ENCODE peak calls at places on chromosomes 7 and 10, in eight cellular contexts. One of them, this sample, is unnamed.

GRCh38 chr7:74725840-74726239 is 48.0 kb upstream of the NCF1 start:
- DNase-seq in SK-N-SH: no peak
- DNase-seq in AG04450: no peak
- DNase-seq in hepatocyte: no peak
- DNase-seq in cardiac muscle cell: no peak
- DNase-seq in fibroblast of mammary gland: no peak
- DNase-seq in PC-3: no peak
- DNase-seq in body of pancreas: no peak
- DNase-seq in this sample: no peak

GRCh38 chr7:33262476-33262875 is 133.1 kb downstream of the BBS9 start:
- DNase-seq in SK-N-SH: no peak
- DNase-seq in AG04450: no peak
- DNase-seq in hepatocyte: no peak
- DNase-seq in cardiac muscle cell: no peak
- DNase-seq in fibroblast of mammary gland: peak
- DNase-seq in PC-3: no peak
- DNase-seq in body of pancreas: no peak
- DNase-seq in this sample: no peak

GRCh38 chr7:142811154-142811737 is 40.5 kb downstream of the PRSS2 start:
- DNase-seq in SK-N-SH: peak
- DNase-seq in AG04450: peak
- DNase-seq in hepatocyte: peak
- DNase-seq in cardiac muscle cell: peak
- DNase-seq in fibroblast of mammary gland: peak
- DNase-seq in PC-3: peak
- DNase-seq in body of pancreas: peak
- DNase-seq in this sample: peak

GRCh38 chr10:69237528-69238159 is 17.5 kb downstream of the HKDC1 start:
- DNase-seq in SK-N-SH: peak
- DNase-seq in AG04450: peak
- DNase-seq in hepatocyte: peak
- DNase-seq in cardiac muscle cell: peak
- DNase-seq in fibroblast of mammary gland: peak
- DNase-seq in PC-3: peak
- DNase-seq in body of pancreas: peak
- DNase-seq in this sample: peak

GRCh38 chr10:106424076-106424475 is 740.4 kb downstream of the SORCS1 start:
- DNase-seq in SK-N-SH: no peak
- DNase-seq in AG04450: peak
- DNase-seq in hepatocyte: no peak
- DNase-seq in cardiac muscle cell: no peak
- DNase-seq in fibroblast of mammary gland: peak
- DNase-seq in PC-3: peak
- DNase-seq in body of pancreas: no peak
- DNase-seq in this sample: peak

GRCh38 chr10:114408112-114408967 is 4.0 kb upstream of the AFAP1L2 start:
- DNase-seq in SK-N-SH: no peak
- DNase-seq in AG04450: no peak
- DNase-seq in hepatocyte: no peak
- DNase-seq in cardiac muscle cell: no peak
- DNase-seq in fibroblast of mammary gland: no peak
- DNase-seq in PC-3: no peak
- DNase-seq in body of pancreas: no peak
- DNase-seq in this sample: no peak

GRCh38 chr10:11304906-11305585 is 287.4 kb downstream of the CELF2 start:
- DNase-seq in SK-N-SH: no peak
- DNase-seq in AG04450: no peak
- DNase-seq in hepatocyte: no peak
- DNase-seq in cardiac muscle cell: no peak
- DNase-seq in fibroblast of mammary gland: no peak
- DNase-seq in PC-3: no peak
- DNase-seq in body of pancreas: no peak
- DNase-seq in this sample: no peak

GRCh38 chr10:60089095-60089494 is 182.7 kb upstream of the CCDC6 start:
- DNase-seq in SK-N-SH: no peak
- DNase-seq in AG04450: no peak
- DNase-seq in hepatocyte: peak
- DNase-seq in cardiac muscle cell: no peak
- DNase-seq in fibroblast of mammary gland: peak
- DNase-seq in PC-3: peak
- DNase-seq in body of pancreas: no peak
- DNase-seq in this sample: peak

GRCh38 chr7:158976849-158977593 is 120.7 kb downstream of the DYNC2I1 start:
- DNase-seq in SK-N-SH: peak
- DNase-seq in AG04450: peak
- DNase-seq in hepatocyte: peak
- DNase-seq in cardiac muscle cell: peak
- DNase-seq in fibroblast of mammary gland: peak
- DNase-seq in PC-3: peak
- DNase-seq in body of pancreas: peak
- DNase-seq in this sample: peak

GRCh38 chr10:31935678-31936077 is 7.0 kb upstream of the ARHGAP12 start:
- DNase-seq in SK-N-SH: no peak
- DNase-seq in AG04450: no peak
- DNase-seq in hepatocyte: no peak
- DNase-seq in cardiac muscle cell: no peak
- DNase-seq in fibroblast of mammary gland: no peak
- DNase-seq in PC-3: no peak
- DNase-seq in body of pancreas: no peak
- DNase-seq in this sample: no peak

GRCh38 chr7:28163955-28164354 is 16.6 kb downstream of the JAZF1 start:
- DNase-seq in SK-N-SH: no peak
- DNase-seq in AG04450: peak
- DNase-seq in hepatocyte: no peak
- DNase-seq in cardiac muscle cell: no peak
- DNase-seq in fibroblast of mammary gland: peak
- DNase-seq in PC-3: no peak
- DNase-seq in body of pancreas: no peak
- DNase-seq in this sample: peak

GRCh38 chr7:155811895-155812761 is at the start of gene SHH:
- DNase-seq in SK-N-SH: no peak
- DNase-seq in AG04450: no peak
- DNase-seq in hepatocyte: peak
- DNase-seq in cardiac muscle cell: no peak
- DNase-seq in fibroblast of mammary gland: no peak
- DNase-seq in PC-3: no peak
- DNase-seq in body of pancreas: no peak
- DNase-seq in this sample: peak

GRCh38 chr10:49034925-49035324 is 80.4 kb downstream of the VSTM4 start:
- DNase-seq in SK-N-SH: no peak
- DNase-seq in AG04450: no peak
- DNase-seq in hepatocyte: no peak
- DNase-seq in cardiac muscle cell: no peak
- DNase-seq in fibroblast of mammary gland: no peak
- DNase-seq in PC-3: no peak
- DNase-seq in body of pancreas: no peak
- DNase-seq in this sample: no peak

GRCh38 chr10:99467236-99467999 is 37.0 kb upstream of the GOT1 start:
- DNase-seq in SK-N-SH: no peak
- DNase-seq in AG04450: no peak
- DNase-seq in hepatocyte: no peak
- DNase-seq in cardiac muscle cell: no peak
- DNase-seq in fibroblast of mammary gland: no peak
- DNase-seq in PC-3: peak
- DNase-seq in body of pancreas: no peak
- DNase-seq in this sample: no peak

GRCh38 chr7:143490719-143491306 is 13.1 kb downstream of the TAS2R41 start:
- DNase-seq in SK-N-SH: no peak
- DNase-seq in AG04450: no peak
- DNase-seq in hepatocyte: peak
- DNase-seq in cardiac muscle cell: peak
- DNase-seq in fibroblast of mammary gland: peak
- DNase-seq in PC-3: peak
- DNase-seq in body of pancreas: peak
- DNase-seq in this sample: peak

GRCh38 chr7:122429926-122430325 is 125.4 kb upstream of the FEZF1 start:
- DNase-seq in SK-N-SH: no peak
- DNase-seq in AG04450: no peak
- DNase-seq in hepatocyte: no peak
- DNase-seq in cardiac muscle cell: no peak
- DNase-seq in fibroblast of mammary gland: no peak
- DNase-seq in PC-3: no peak
- DNase-seq in body of pancreas: no peak
- DNase-seq in this sample: no peak

GRCh38 chr10:44724415-44725174 is 186.5 kb upstream of the TMEM72 start:
- DNase-seq in SK-N-SH: no peak
- DNase-seq in AG04450: no peak
- DNase-seq in hepatocyte: no peak
- DNase-seq in cardiac muscle cell: no peak
- DNase-seq in fibroblast of mammary gland: peak
- DNase-seq in PC-3: peak
- DNase-seq in body of pancreas: no peak
- DNase-seq in this sample: peak
- H3K4me3 ChIP-seq in SK-N-SH: no peak
- H3K4me3 ChIP-seq in AG04450: no peak
- H3K4me3 ChIP-seq in hepatocyte: no peak
- H3K4me3 ChIP-seq in cardiac muscle cell: no peak
- H3K4me3 ChIP-seq in fibroblast of mammary gland: no peak
- H3K4me3 ChIP-seq in PC-3: no peak
- H3K4me3 ChIP-seq in body of pancreas: no peak
- H3K4me3 ChIP-seq in this sample: no peak

DNA sequence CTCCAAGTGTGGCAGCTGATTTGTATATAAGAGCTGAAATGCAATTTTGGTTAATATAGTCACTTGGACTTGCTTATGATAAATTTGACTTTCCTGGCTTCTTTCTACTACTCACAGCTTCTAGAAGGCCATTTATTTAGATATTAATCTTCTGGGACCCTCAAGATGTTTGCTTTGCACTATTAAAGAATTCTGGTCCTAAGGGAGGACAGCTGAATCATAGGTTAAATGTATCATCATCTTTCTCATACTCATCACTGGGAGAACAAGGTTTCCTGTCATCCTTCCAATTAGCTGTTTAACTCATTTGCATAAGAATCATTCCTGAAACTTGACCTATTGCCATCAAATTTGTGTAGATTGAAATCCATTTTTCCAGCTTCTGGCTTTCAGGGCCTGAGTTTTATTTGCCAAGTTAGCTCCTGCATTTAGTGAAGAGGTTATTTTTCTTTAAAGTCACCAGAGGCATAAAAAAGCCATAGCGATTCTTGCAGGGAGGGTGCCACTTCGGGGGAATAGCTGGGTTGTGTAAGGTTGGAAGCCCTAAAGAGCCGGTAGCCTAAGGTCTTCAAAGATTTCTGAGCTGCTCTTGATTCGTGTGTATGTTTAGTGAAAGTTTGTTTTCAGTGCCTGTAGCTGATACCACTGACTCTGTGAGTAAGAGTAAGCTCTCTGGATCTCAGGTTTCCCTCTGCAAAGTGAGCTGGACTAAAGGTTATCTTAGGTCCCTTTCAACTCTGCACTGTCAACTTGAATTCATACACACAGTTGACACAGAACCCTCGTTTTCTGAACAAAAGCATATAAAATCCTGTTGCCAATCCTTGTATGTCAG is 4.2 kb downstream of the MAP3K8 start:
- DNase-seq in SK-N-SH: no peak
- DNase-seq in AG04450: no peak
- DNase-seq in hepatocyte: no peak
- DNase-seq in cardiac muscle cell: peak
- DNase-seq in fibroblast of mammary gland: peak
- DNase-seq in PC-3: no peak
- DNase-seq in body of pancreas: no peak
- DNase-seq in this sample: no peak
- H3K4me3 ChIP-seq in SK-N-SH: no peak
- H3K4me3 ChIP-seq in AG04450: no peak
- H3K4me3 ChIP-seq in hepatocyte: no peak
- H3K4me3 ChIP-seq in cardiac muscle cell: no peak
- H3K4me3 ChIP-seq in fibroblast of mammary gland: no peak
- H3K4me3 ChIP-seq in PC-3: no peak
- H3K4me3 ChIP-seq in body of pancreas: no peak
- H3K4me3 ChIP-seq in this sample: peak

DNA sequence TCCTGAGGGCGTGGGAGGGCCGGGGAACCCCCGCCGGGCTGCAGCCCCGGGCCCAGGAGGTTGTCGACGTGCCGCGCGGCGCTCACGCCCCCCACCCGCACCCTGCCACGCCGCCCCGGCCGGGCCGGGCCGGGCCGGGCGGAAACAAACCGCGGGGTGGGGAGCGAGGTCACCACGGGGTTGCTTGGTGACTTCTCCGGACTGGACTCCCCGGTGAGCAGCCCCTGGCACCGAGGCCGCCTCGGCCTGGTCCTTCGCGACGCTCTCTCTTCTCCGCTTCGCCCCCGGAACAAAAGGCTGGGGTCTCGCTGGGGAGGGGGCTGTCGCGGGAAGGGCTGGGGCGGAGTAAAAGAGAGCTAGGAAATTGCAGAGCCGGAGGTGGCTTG is 478 bp downstream of the WIPF3 start:
- DNase-seq in SK-N-SH: peak
- DNase-seq in AG04450: no peak
- DNase-seq in hepatocyte: no peak
- DNase-seq in cardiac muscle cell: no peak
- DNase-seq in fibroblast of mammary gland: no peak
- DNase-seq in PC-3: no peak
- DNase-seq in body of pancreas: no peak
- DNase-seq in this sample: no peak
- H3K4me3 ChIP-seq in SK-N-SH: peak
- H3K4me3 ChIP-seq in AG04450: no peak
- H3K4me3 ChIP-seq in hepatocyte: peak
- H3K4me3 ChIP-seq in cardiac muscle cell: peak
- H3K4me3 ChIP-seq in fibroblast of mammary gland: no peak
- H3K4me3 ChIP-seq in PC-3: peak
- H3K4me3 ChIP-seq in body of pancreas: peak
- H3K4me3 ChIP-seq in this sample: no peak

GRCh38 chr7:130912910-130913720 is 179.1 kb upstream of the KLF14 start:
- DNase-seq in SK-N-SH: no peak
- DNase-seq in AG04450: peak
- DNase-seq in hepatocyte: peak
- DNase-seq in cardiac muscle cell: no peak
- DNase-seq in fibroblast of mammary gland: peak
- DNase-seq in PC-3: peak
- DNase-seq in body of pancreas: peak
- DNase-seq in this sample: peak
- H3K4me3 ChIP-seq in SK-N-SH: peak
- H3K4me3 ChIP-seq in AG04450: peak
- H3K4me3 ChIP-seq in hepatocyte: peak
- H3K4me3 ChIP-seq in cardiac muscle cell: no peak
- H3K4me3 ChIP-seq in fibroblast of mammary gland: peak
- H3K4me3 ChIP-seq in PC-3: peak
- H3K4me3 ChIP-seq in body of pancreas: no peak
- H3K4me3 ChIP-seq in this sample: peak

GRCh38 chr7:129090307-129090907 is 35.5 kb upstream of the TNPO3 start:
- DNase-seq in SK-N-SH: no peak
- DNase-seq in AG04450: no peak
- DNase-seq in hepatocyte: no peak
- DNase-seq in cardiac muscle cell: no peak
- DNase-seq in fibroblast of mammary gland: no peak
- DNase-seq in PC-3: no peak
- DNase-seq in body of pancreas: no peak
- DNase-seq in this sample: no peak
- H3K4me3 ChIP-seq in SK-N-SH: no peak
- H3K4me3 ChIP-seq in AG04450: no peak
- H3K4me3 ChIP-seq in hepatocyte: no peak
- H3K4me3 ChIP-seq in cardiac muscle cell: no peak
- H3K4me3 ChIP-seq in fibroblast of mammary gland: no peak
- H3K4me3 ChIP-seq in PC-3: no peak
- H3K4me3 ChIP-seq in body of pancreas: no peak
- H3K4me3 ChIP-seq in this sample: no peak

DNA sequence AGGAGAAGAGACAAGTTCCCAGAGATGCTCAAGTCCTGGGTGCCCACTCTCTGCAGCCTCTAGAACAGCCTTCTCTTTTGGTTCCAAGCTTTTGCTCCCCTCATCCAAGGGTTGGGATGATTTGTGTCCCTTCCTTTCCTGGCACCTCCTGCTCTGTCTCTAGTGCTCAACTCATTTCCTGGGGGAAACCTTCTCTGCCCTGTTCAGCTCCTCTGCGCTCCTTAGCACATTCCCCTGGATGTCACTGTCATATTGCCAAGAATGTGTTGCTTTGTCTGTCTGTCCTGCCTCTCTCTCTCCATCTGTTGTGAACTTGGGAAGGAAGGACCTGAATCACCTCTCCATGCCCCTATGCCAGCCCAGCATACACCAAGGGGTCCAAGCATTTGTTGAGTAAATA is 5.1 kb upstream of the LBX1 start:
- DNase-seq in SK-N-SH: no peak
- DNase-seq in AG04450: no peak
- DNase-seq in hepatocyte: no peak
- DNase-seq in cardiac muscle cell: no peak
- DNase-seq in fibroblast of mammary gland: no peak
- DNase-seq in PC-3: no peak
- DNase-seq in body of pancreas: no peak
- DNase-seq in this sample: no peak
- H3K4me3 ChIP-seq in SK-N-SH: no peak
- H3K4me3 ChIP-seq in AG04450: no peak
- H3K4me3 ChIP-seq in hepatocyte: no peak
- H3K4me3 ChIP-seq in cardiac muscle cell: no peak
- H3K4me3 ChIP-seq in fibroblast of mammary gland: no peak
- H3K4me3 ChIP-seq in PC-3: no peak
- H3K4me3 ChIP-seq in body of pancreas: no peak
- H3K4me3 ChIP-seq in this sample: no peak

This sample was measured in foreskin fibroblast.